ENCODE peak calls at places on chromosomes 13 and 19, in ten cellular contexts. One of them, this sample, is unnamed.

GRCh38 chr13:85653681-85654080 is 145.5 kb downstream of the SLITRK6 start:
- DNase-seq in breast epithelium: no peak
- DNase-seq in endothelial cell of umbilical vein: no peak
- DNase-seq in spleen: no peak
- DNase-seq in HCT116: no peak
- DNase-seq in H1: no peak
- DNase-seq in K562: no peak
- DNase-seq in GM23338: no peak
- DNase-seq in HL-60: no peak
- DNase-seq in stomach: no peak
- DNase-seq in this sample: no peak

GRCh38 chr19:17385878-17386611 is 8.0 kb downstream of the CCDC194 start:
- DNase-seq in stomach: peak; percentile 65
- DNase-seq in K562: peak; percentile 76
- DNase-seq in HCT116: no peak
- DNase-seq in GM23338: peak; percentile 92
- DNase-seq in spleen: peak; percentile 90
- DNase-seq in endothelial cell of umbilical vein: peak; percentile 64
- DNase-seq in breast epithelium: no peak
- DNase-seq in HL-60: peak; percentile 48
- DNase-seq in H1: peak; percentile 92
- DNase-seq in this sample: no peak

GRCh38 chr19:13861392-13861713 is 15.6 kb upstream of the NANOS3 start:
- DNase-seq in K562: no peak
- DNase-seq in GM23338: no peak
- DNase-seq in spleen: no peak
- DNase-seq in H1: no peak
- DNase-seq in stomach: no peak
- DNase-seq in breast epithelium: no peak
- DNase-seq in endothelial cell of umbilical vein: peak; percentile 25
- DNase-seq in HL-60: no peak
- DNase-seq in HCT116: no peak
- DNase-seq in this sample: no peak

GRCh38 chr19:44905437-44906160 is at the start of gene APOE:
- DNase-seq in endothelial cell of umbilical vein: no peak
- DNase-seq in HCT116: no peak
- DNase-seq in breast epithelium: peak; percentile 43
- DNase-seq in spleen: no peak
- DNase-seq in GM23338: peak; percentile 91
- DNase-seq in K562: peak; percentile 59
- DNase-seq in stomach: no peak
- DNase-seq in H1: peak; percentile 86
- DNase-seq in HL-60: no peak
- DNase-seq in this sample: no peak

GRCh38 chr13:111005364-111005763 is 90.5 kb upstream of the ANKRD10 start:
- DNase-seq in stomach: no peak
- DNase-seq in breast epithelium: no peak
- DNase-seq in HCT116: peak; percentile 59
- DNase-seq in K562: no peak
- DNase-seq in H1: no peak
- DNase-seq in GM23338: no peak
- DNase-seq in spleen: no peak
- DNase-seq in HL-60: no peak
- DNase-seq in endothelial cell of umbilical vein: no peak
- DNase-seq in this sample: no peak

GRCh38 chr19:47427241-47428176 is 8.2 kb upstream of the MEIS3 start:
- DNase-seq in HL-60: no peak
- DNase-seq in spleen: peak; percentile 83
- DNase-seq in endothelial cell of umbilical vein: peak; percentile 55
- DNase-seq in stomach: peak; percentile 65
- DNase-seq in HCT116: peak; percentile 44
- DNase-seq in breast epithelium: peak; percentile 34
- DNase-seq in K562: peak; percentile 79
- DNase-seq in H1: peak; percentile 98
- DNase-seq in GM23338: peak; percentile 92
- DNase-seq in this sample: no peak

GRCh38 chr13:94917814-94918213 is 205.5 kb upstream of the SOX21 start:
- DNase-seq in GM23338: peak; percentile 47
- DNase-seq in breast epithelium: no peak
- DNase-seq in HCT116: no peak
- DNase-seq in K562: no peak
- DNase-seq in spleen: no peak
- DNase-seq in HL-60: no peak
- DNase-seq in H1: no peak
- DNase-seq in endothelial cell of umbilical vein: peak; percentile 1
- DNase-seq in stomach: no peak
- DNase-seq in this sample: no peak

GRCh38 chr13:99277629-99278028 is 19.4 kb upstream of the GPR18 start:
- DNase-seq in spleen: no peak
- DNase-seq in H1: no peak
- DNase-seq in GM23338: no peak
- DNase-seq in stomach: no peak
- DNase-seq in K562: no peak
- DNase-seq in HL-60: peak; percentile 70
- DNase-seq in endothelial cell of umbilical vein: no peak
- DNase-seq in breast epithelium: no peak
- DNase-seq in HCT116: no peak
- DNase-seq in this sample: no peak

GRCh38 chr13:32255744-32256120 is 59.4 kb downstream of the ZAR1L start:
- DNase-seq in breast epithelium: no peak
- DNase-seq in stomach: no peak
- DNase-seq in H1: no peak
- DNase-seq in K562: no peak
- DNase-seq in endothelial cell of umbilical vein: peak; percentile 85
- DNase-seq in spleen: no peak
- DNase-seq in HL-60: no peak
- DNase-seq in HCT116: no peak
- DNase-seq in GM23338: no peak
- DNase-seq in this sample: no peak

GRCh38 chr13:65154661-65155447 is 2075.3 kb downstream of the PCDH9 start:
- DNase-seq in endothelial cell of umbilical vein: no peak
- DNase-seq in K562: no peak
- DNase-seq in HL-60: no peak
- DNase-seq in stomach: no peak
- DNase-seq in HCT116: no peak
- DNase-seq in H1: no peak
- DNase-seq in GM23338: no peak
- DNase-seq in spleen: no peak
- DNase-seq in breast epithelium: no peak
- DNase-seq in this sample: no peak

GRCh38 chr13:65275838-65276630 is 1954.1 kb downstream of the PCDH9 start:
- DNase-seq in stomach: no peak
- DNase-seq in breast epithelium: no peak
- DNase-seq in GM23338: no peak
- DNase-seq in HCT116: no peak
- DNase-seq in endothelial cell of umbilical vein: no peak
- DNase-seq in K562: no peak
- DNase-seq in HL-60: no peak
- DNase-seq in H1: no peak
- DNase-seq in spleen: no peak
- DNase-seq in this sample: no peak

GRCh38 chr13:40401911-40402776 is 264.3 kb downstream of the FOXO1 start:
- DNase-seq in spleen: peak; percentile 94
- DNase-seq in K562: peak; percentile 49
- DNase-seq in stomach: peak; percentile 85
- DNase-seq in H1: no peak
- DNase-seq in endothelial cell of umbilical vein: peak; percentile 93
- DNase-seq in GM23338: no peak
- DNase-seq in HL-60: peak; percentile 93
- DNase-seq in breast epithelium: peak; percentile 84
- DNase-seq in HCT116: peak; percentile 64
- DNase-seq in this sample: peak; percentile 97

GRCh38 chr13:28121224-28121623 is 17.1 kb upstream of the PAN3 start:
- DNase-seq in spleen: no peak
- DNase-seq in endothelial cell of umbilical vein: no peak
- DNase-seq in stomach: no peak
- DNase-seq in HL-60: no peak
- DNase-seq in breast epithelium: no peak
- DNase-seq in K562: no peak
- DNase-seq in HCT116: no peak
- DNase-seq in GM23338: no peak
- DNase-seq in H1: no peak
- DNase-seq in this sample: no peak

GRCh38 chr13:28116736-28117135 is 16.4 kb upstream of the FLT3 start:
- DNase-seq in breast epithelium: no peak
- DNase-seq in HCT116: no peak
- DNase-seq in spleen: no peak
- DNase-seq in endothelial cell of umbilical vein: no peak
- DNase-seq in HL-60: no peak
- DNase-seq in stomach: no peak
- DNase-seq in H1: no peak
- DNase-seq in GM23338: no peak
- DNase-seq in K562: no peak
- DNase-seq in this sample: no peak

GRCh38 chr13:28120317-28120716 is 18.0 kb upstream of the PAN3 start:
- DNase-seq in spleen: no peak
- DNase-seq in HCT116: no peak
- DNase-seq in HL-60: no peak
- DNase-seq in H1: no peak
- DNase-seq in breast epithelium: no peak
- DNase-seq in endothelial cell of umbilical vein: no peak
- DNase-seq in GM23338: no peak
- DNase-seq in stomach: no peak
- DNase-seq in K562: no peak
- DNase-seq in this sample: no peak

DNA sequence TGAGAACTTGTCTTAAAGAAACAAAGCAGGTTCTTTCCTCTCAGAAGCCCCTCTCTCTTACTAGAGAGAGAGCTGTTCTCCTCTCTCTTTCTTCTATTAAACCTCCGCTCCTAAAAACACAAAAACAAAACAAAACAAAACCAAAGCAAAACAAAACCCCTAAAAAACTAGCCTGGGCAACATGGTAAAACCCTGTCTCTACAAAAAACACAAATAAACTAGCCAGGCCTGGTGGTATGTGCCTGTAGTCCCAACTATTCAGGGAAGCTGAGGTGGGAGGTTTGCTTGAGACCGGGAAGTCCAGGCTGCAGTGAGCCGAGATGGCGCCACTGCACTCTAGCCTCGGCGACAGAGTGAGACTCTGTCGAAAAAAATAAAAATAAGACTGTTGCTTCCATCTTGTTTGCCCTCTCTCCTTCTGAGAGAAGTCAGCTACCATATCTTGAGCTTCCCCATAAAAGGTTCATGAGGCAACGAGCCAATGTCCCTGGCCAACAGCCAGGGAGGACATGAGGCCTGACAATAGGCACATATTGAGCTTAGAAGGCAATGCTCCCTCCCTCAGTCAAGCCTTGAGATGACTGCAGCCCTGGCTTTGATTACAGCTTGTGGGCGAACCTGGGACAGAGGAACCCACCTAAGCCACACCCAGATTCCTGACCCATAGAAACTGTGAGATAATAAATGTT is 17.5 kb upstream of the FLT3 start:
- DNase-seq in breast epithelium: no peak
- DNase-seq in endothelial cell of umbilical vein: peak; percentile 50
- DNase-seq in H1: no peak
- DNase-seq in spleen: no peak
- DNase-seq in HCT116: no peak
- DNase-seq in GM23338: peak; percentile 41
- DNase-seq in HL-60: no peak
- DNase-seq in K562: no peak
- DNase-seq in stomach: peak; percentile 46
- DNase-seq in this sample: no peak
- TF ChIP-seq CTCF in breast epithelium: no peak
- TF ChIP-seq CTCF in endothelial cell of umbilical vein: no peak
- TF ChIP-seq CTCF in H1: no peak
- TF ChIP-seq CTCF in spleen: no peak
- TF ChIP-seq CTCF in HCT116: no peak
- TF ChIP-seq CTCF in GM23338: peak; percentile 23
- TF ChIP-seq CTCF in HL-60: no peak
- TF ChIP-seq CTCF in K562: no peak
- TF ChIP-seq CTCF in stomach: no peak
- TF ChIP-seq CTCF in this sample: no peak

DNA sequence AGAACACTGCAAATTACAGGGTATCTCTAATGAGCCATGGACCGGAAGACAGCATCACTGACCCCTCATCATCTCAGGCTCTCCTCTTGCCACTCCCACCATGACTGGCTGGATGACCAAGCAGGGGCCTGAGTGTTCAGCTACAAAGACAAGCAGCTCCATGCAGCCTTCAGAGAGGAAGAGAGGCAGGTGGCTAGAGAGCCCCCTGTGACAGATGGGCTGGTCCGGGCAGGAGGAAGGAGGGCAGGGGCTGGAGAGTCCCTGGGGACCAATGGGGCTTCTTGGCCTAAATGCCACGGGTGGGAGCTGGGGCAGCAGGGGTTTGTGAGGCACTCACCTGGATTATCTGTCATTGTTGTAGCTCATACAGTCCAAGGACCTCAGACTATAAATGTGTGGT is 12.8 kb upstream of the RASA3 start:
- DNase-seq in spleen: no peak
- DNase-seq in K562: no peak
- DNase-seq in HL-60: no peak
- DNase-seq in breast epithelium: no peak
- DNase-seq in H1: no peak
- DNase-seq in GM23338: no peak
- DNase-seq in endothelial cell of umbilical vein: no peak
- DNase-seq in stomach: no peak
- DNase-seq in HCT116: no peak
- DNase-seq in this sample: peak; percentile 46
- H3K27ac ChIP-seq in spleen: no peak overlapping the region
- H3K27ac ChIP-seq in K562: no peak overlapping the region
- H3K27ac ChIP-seq in HL-60: no peak overlapping the region
- H3K27ac ChIP-seq in breast epithelium: no peak overlapping the region
- H3K27ac ChIP-seq in H1: no peak overlapping the region
- H3K27ac ChIP-seq in GM23338: no peak overlapping the region
- H3K27ac ChIP-seq in endothelial cell of umbilical vein: no peak overlapping the region
- H3K27ac ChIP-seq in stomach: no peak overlapping the region
- H3K27ac ChIP-seq in HCT116: no peak overlapping the region
- H3K27ac ChIP-seq in this sample: no peak overlapping the region

DNA sequence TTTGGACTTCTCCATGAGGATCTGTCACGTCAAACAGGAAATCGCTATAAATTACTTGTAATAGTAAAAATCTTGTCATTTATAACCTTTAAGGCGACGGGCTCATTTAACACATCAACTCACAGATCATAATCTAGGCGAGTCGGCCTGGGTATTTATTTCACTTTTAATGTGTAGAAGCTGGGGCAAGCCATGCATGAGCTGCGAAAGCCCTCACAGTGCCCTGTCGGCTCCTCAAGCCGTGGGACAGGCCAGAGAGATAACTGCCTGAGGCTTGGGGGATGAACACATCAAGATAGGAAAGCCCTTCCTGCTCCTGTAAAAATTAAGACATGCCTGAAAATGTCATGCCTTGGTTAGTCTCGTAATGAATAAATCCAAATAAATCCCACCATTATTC is 30.8 kb downstream of the SOX1 start:
- DNase-seq in endothelial cell of umbilical vein: no peak
- DNase-seq in K562: no peak
- DNase-seq in stomach: no peak
- DNase-seq in HCT116: no peak
- DNase-seq in HL-60: no peak
- DNase-seq in breast epithelium: no peak
- DNase-seq in H1: peak; percentile 22
- DNase-seq in GM23338: no peak
- DNase-seq in spleen: no peak
- DNase-seq in this sample: no peak
- TF ChIP-seq POLR2AphosphoS5 in endothelial cell of umbilical vein: no peak
- TF ChIP-seq POLR2AphosphoS5 in K562: no peak
- TF ChIP-seq POLR2AphosphoS5 in stomach: no peak
- TF ChIP-seq POLR2AphosphoS5 in HCT116: no peak
- TF ChIP-seq POLR2AphosphoS5 in HL-60: no peak
- TF ChIP-seq POLR2AphosphoS5 in breast epithelium: no peak
- TF ChIP-seq POLR2AphosphoS5 in H1: no peak
- TF ChIP-seq POLR2AphosphoS5 in GM23338: no peak
- TF ChIP-seq POLR2AphosphoS5 in spleen: no peak
- TF ChIP-seq POLR2AphosphoS5 in this sample: no peak

GRCh38 chr19:11558881-11559828 is at the start of gene ELOF1:
- DNase-seq in HCT116: peak; percentile 97
- DNase-seq in GM23338: peak; percentile 100
- DNase-seq in breast epithelium: peak; percentile 97
- DNase-seq in stomach: peak; percentile 98
- DNase-seq in endothelial cell of umbilical vein: peak; percentile 97
- DNase-seq in H1: peak; percentile 95
- DNase-seq in HL-60: peak; percentile 97
- DNase-seq in spleen: peak; percentile 99
- DNase-seq in K562: peak; percentile 98
- DNase-seq in this sample: peak; percentile 98
- TF ChIP-seq CTCF in HCT116: no peak
- TF ChIP-seq CTCF in GM23338: peak; percentile 14
- TF ChIP-seq CTCF in breast epithelium: peak; percentile 27
- TF ChIP-seq CTCF in stomach: no peak
- TF ChIP-seq CTCF in endothelial cell of umbilical vein: no peak
- TF ChIP-seq CTCF in H1: peak; percentile 17
- TF ChIP-seq CTCF in HL-60: no peak
- TF ChIP-seq CTCF in spleen: no peak
- TF ChIP-seq CTCF in K562: peak; percentile 25
- TF ChIP-seq CTCF in this sample: peak; percentile 15